ENCODE peak calls at places on chromosome 3, in eight cellular contexts. C, J, N, T, F, O, K and W are unnamed samples.

GRCh38 chr3:130699765-130700164 is 46.9 kb downstream of the PIK3R4 start:
- DNase-seq in C (peak), J (no peak), N (peak), T (peak), F (no peak), O (no peak), K (no peak), W (no peak)

GRCh38 chr3:190585771-190586630 is 72.1 kb downstream of the IL1RAP start:
- DNase-seq in C (peak), J (no peak), N (peak), T (peak), F (no peak), O (peak), K (no peak), W (peak)

GRCh38 chr3:79810529-79810928 is 42.7 kb upstream of the ROBO1 start:
- DNase-seq in C (no peak), J (no peak), N (no peak), T (no peak), F (no peak), O (no peak), K (no peak), W (peak)

GRCh38 chr3:120492103-120492502 is 41.3 kb upstream of the FSTL1 start:
- DNase-seq in C (no peak), J (no peak), N (no peak), T (no peak), F (no peak), O (no peak), K (no peak), W (no peak)

GRCh38 chr3:10758304-10759037 is 57.6 kb upstream of the SLC6A11 start:
- DNase-seq in C (peak), J (peak), N (peak), T (peak), F (no peak), O (peak), K (peak), W (peak)

GRCh38 chr3:116057403-116058006 is 387.8 kb downstream of the LSAMP start:
- DNase-seq in C (no peak), J (no peak), N (no peak), T (no peak), F (no peak), O (no peak), K (peak), W (no peak)

GRCh38 chr3:20668411-20668810 is 482.4 kb upstream of the SGO1 start:
- DNase-seq in C (no peak), J (peak), N (no peak), T (no peak), F (no peak), O (no peak), K (peak), W (no peak)

GRCh38 chr3:114336122-114336697 is 42.4 kb downstream of the TIGIT start:
- DNase-seq in C (no peak), J (no peak), N (no peak), T (no peak), F (no peak), O (no peak), K (no peak), W (no peak)

GRCh38 chr3:70982700-70983140 is 600.8 kb downstream of the FOXP1 start:
- DNase-seq in C (peak), J (peak), N (peak), T (peak), F (no peak), O (no peak), K (peak), W (no peak)

GRCh38 chr3:12964713-12965612 is 108.3 kb downstream of the IQSEC1 start:
- DNase-seq in C (no peak), J (no peak), N (no peak), T (no peak), F (no peak), O (no peak), K (no peak), W (no peak)

GRCh38 chr3:69012111-69012835 is 1.2 kb downstream of the EOGT start:
- DNase-seq in C (no peak), J (no peak), N (peak), T (no peak), F (no peak), O (no peak), K (no peak), W (no peak)

GRCh38 chr3:115217292-115217677 is 70.2 kb upstream of the ZBTB20 start:
- DNase-seq in C (no peak), J (no peak), N (no peak), T (no peak), F (no peak), O (no peak), K (no peak), W (no peak)

GRCh38 chr3:24387000-24387399 is 107.7 kb downstream of the THRB start:
- DNase-seq in C (no peak), J (no peak), N (no peak), T (no peak), F (no peak), O (no peak), K (no peak), W (no peak)